ENCODE peak calls at places on chromosomes 16 and 17, in nine cellular contexts. X, Z, J, A, N, K, R, F and L are unnamed samples.

GRCh38 chr17:81655378-81656117 is 794 bp downstream of the PDE6G start:
- DNase-seq in X (no peak), Z (no peak), J (no peak), A (no peak), N (no peak), K (no peak), R (no peak), F (no peak), L (no peak)

GRCh38 chr16:73014768-73015167 is 33.2 kb downstream of the ZFHX3 start:
- DNase-seq in X (no peak), Z (no peak), J (no peak), A (no peak), N (no peak), K (no peak), R (no peak), F (no peak), L (no peak)

GRCh38 chr17:47698749-47699535 is 5.0 kb downstream of the TBKBP1 start:
- DNase-seq in X (peak), Z (no peak), J (peak), A (no peak), N (no peak), K (peak), R (peak), F (no peak), L (peak)

GRCh38 chr17:2783310-2784030 is 12.8 kb upstream of the RAP1GAP2 start:
- DNase-seq in X (no peak), Z (no peak), J (no peak), A (no peak), N (no peak), K (no peak), R (no peak), F (no peak), L (no peak)

GRCh38 chr17:3724373-3725077 is 822 bp downstream of the HASPIN start:
- DNase-seq in X (no peak), Z (no peak), J (no peak), A (no peak), N (no peak), K (no peak), R (no peak), F (no peak), L (no peak)

GRCh38 chr17:47836601-47837000 is 4.5 kb downstream of the SCRN2 start:
- DNase-seq in X (no peak), Z (no peak), J (no peak), A (no peak), N (no peak), K (no peak), R (no peak), F (no peak), L (no peak)

GRCh38 chr17:74325743-74326379 is at the start of gene KIF19:
- DNase-seq in X (peak), Z (no peak), J (peak), A (no peak), N (no peak), K (no peak), R (no peak), F (no peak), L (no peak)

GRCh38 chr17:29571486-29571882 is 3.0 kb downstream of the TP53I13 start:
- DNase-seq in X (no peak), Z (no peak), J (no peak), A (no peak), N (no peak), K (no peak), R (no peak), F (no peak), L (no peak)